ENCODE peak calls at places on chromosomes 16 and 17, in nine cellular contexts. M is neural progenitor cell, N is fibroblast of lung, J is transverse colon, Q is SK-N-SH, K is esophagus muscularis mucosa, G is A673, S is ascending aorta, O is heart right ventricle. W is an unnamed sample. For H3K4me1, the result is how much of the 10 kb centered on the place peaks cover.

GRCh38 chr17:19978206-19978802 is 676 bp upstream of the AKAP10 start:
- DNase-seq in N (no peak), Q (no peak), S (no peak), J (no peak), O (no peak), G (no peak), M (no peak), K (no peak), W (no peak)

GRCh38 chr17:16486373-16487250 is 5.4 kb downstream of the LRRC75A start:
- DNase-seq in G (peak), J (peak), M (peak), Q (peak), O (peak), N (peak), K (no peak), S (peak), W (peak)

GRCh38 chr16:87956771-87957279 is 5.6 kb downstream of the BANP start:
- DNase-seq in G (peak), M (no peak), O (no peak), K (no peak), S (no peak), J (no peak), N (peak), Q (no peak), W (no peak)

GRCh38 chr17:79754359-79754758 is 23.6 kb upstream of the CBX2 start:
- DNase-seq in N (no peak), G (no peak), J (no peak), O (no peak), K (no peak), Q (no peak), S (no peak), M (no peak), W (no peak)

GRCh38 chr17:83171661-83172060 is 92.3 kb downstream of the METRNL start:
- DNase-seq in S (no peak), J (no peak), N (no peak), K (peak), G (no peak), O (no peak), M (peak), Q (peak), W (no peak)

GRCh38 chr17:56899403-56899802 is 14.4 kb downstream of the TRIM25 start:
- DNase-seq in J (no peak), Q (no peak), N (no peak), S (peak), G (no peak), O (no peak), M (no peak), K (no peak), W (no peak)

GRCh38 chr16:1413684-1414531 is 596 bp downstream of the UNKL start:
- DNase-seq in J (peak), G (peak), Q (peak), K (no peak), S (peak), N (peak), O (peak), M (peak), W (peak)

GRCh38 chr16:83245061-83245460 is 562.7 kb upstream of the HSBP1 start:
- DNase-seq in K (no peak), N (no peak), S (no peak), J (no peak), G (no peak), Q (no peak), M (no peak), O (no peak), W (no peak)

GRCh38 chr17:70989301-70989700 is 820.0 kb downstream of the KCNJ2 start:
- DNase-seq in M (no peak), K (no peak), N (no peak), Q (no peak), J (no peak), S (no peak), O (no peak), G (no peak), W (no peak)

GRCh38 chr17:19311421-19312215 is 50.9 kb downstream of the B9D1 start:
- DNase-seq in O (no peak), K (no peak), G (peak), Q (no peak), N (no peak), J (no peak), S (no peak), M (no peak), W (no peak)

GRCh38 chr16:48318630-48319029 is 66.6 kb downstream of the SIAH1 start:
- DNase-seq in N (peak), O (no peak), G (peak), J (peak), S (no peak), Q (no peak), K (no peak), M (no peak), W (no peak)

GRCh38 chr17:67559381-67559966 is 158.3 kb upstream of the NOL11 start:
- DNase-seq in M (no peak), S (no peak), Q (no peak), N (no peak), G (no peak), K (no peak), O (no peak), J (no peak), W (no peak)

GRCh38 chr17:50522766-50523165 is 9.8 kb upstream of the EPN3 start:
- DNase-seq in K (no peak), O (no peak), Q (no peak), G (no peak), J (no peak), N (no peak), M (no peak), S (no peak), W (no peak)

GRCh38 chr17:36901506-36901905 is 35.8 kb upstream of the LHX1 start:
- DNase-seq in M (peak), O (no peak), J (no peak), N (no peak), G (no peak), S (no peak), K (no peak), Q (no peak), W (no peak)

GRCh38 chr17:8210761-8211458 is 535 bp upstream of the AURKB start:
- DNase-seq in J (no peak), K (no peak), S (no peak), N (no peak), M (no peak), Q (no peak), O (no peak), G (no peak), W (no peak)

GRCh38 chr16:23072769-23073549 is 76.3 kb downstream of the USP31 start:
- DNase-seq in N (no peak), M (peak), Q (peak), O (no peak), G (no peak), K (peak), J (no peak), S (no peak), W (no peak)

GRCh38 chr16:23072084-23072599 is 77.1 kb downstream of the USP31 start:
- DNase-seq in M (no peak), O (peak), K (peak), N (peak), Q (peak), J (peak), G (no peak), S (peak), W (peak)

GRCh38 chr16:23074423-23074822 is 74.8 kb downstream of the USP31 start:
- DNase-seq in J (no peak), Q (no peak), N (no peak), O (no peak), G (no peak), K (peak), S (no peak), M (no peak), W (peak)

GRCh38 chr16:23069844-23070243 is 79.4 kb downstream of the USP31 start:
- DNase-seq in M (no peak), S (no peak), G (no peak), J (no peak), Q (no peak), K (peak), N (no peak), O (no peak), W (no peak)

DNA sequence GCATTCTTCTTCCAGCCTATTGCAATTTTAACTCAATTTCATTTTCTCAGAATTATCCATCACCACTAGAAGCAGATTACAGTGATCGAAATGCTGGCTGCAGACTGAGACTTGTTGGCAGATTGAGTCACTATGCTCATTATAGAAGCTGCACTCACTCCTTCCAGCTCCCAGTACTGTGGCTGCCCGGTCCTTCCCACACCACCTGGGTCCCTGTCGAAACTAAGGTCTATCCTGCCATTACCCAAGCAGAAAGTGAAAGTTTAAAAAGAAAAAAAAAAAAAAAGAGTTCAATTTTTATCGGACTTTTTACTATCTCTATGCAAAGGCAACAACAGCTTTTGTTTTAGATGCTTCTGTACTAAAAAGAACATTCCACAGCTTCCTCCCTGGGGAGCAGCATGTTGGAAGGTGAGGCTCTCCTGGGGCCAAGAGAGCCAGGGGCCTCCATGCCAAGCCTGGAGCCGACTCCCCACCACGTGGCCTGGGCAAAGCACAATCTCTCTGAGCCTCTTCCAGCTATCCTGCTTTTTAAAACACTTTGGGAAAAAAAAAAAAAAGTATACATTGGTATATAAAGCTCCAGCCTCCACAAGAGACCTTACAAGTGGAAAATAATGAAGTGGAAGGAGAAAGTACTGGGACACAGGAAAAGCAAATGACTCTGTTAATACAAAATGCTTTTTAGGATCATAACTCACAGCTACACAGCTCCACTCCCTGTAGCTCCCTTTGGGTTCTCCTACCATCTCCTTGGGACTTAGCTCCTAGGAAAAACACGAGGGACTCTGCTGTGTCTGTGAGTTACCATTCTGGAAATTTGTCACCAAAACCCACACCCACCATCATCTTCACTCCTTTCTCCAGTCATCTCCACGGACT is 77.8 kb downstream of the USP31 start:
- DNase-seq in N (no peak), M (no peak), S (no peak), O (no peak), G (no peak), K (peak), Q (no peak), J (no peak), W (no peak)
- H3K4me3 ChIP-seq in N (no peak), M (no peak), S (peak), O (peak), G (no peak), K (peak), Q (peak), J (no peak), W (peak)

GRCh38 chr16:23406546-23407240 is 46.3 kb downstream of the COG7 start:
- DNase-seq in S (no peak), J (no peak), K (no peak), O (no peak), M (no peak), Q (no peak), N (no peak), G (no peak), W (no peak)

GRCh38 chr16:23414731-23415130 is 38.3 kb downstream of the COG7 start:
- DNase-seq in M (no peak), S (no peak), Q (no peak), G (no peak), O (no peak), J (no peak), K (no peak), N (no peak), W (no peak)

GRCh38 chr16:23408242-23409201 is 44.5 kb downstream of the COG7 start:
- DNase-seq in N (peak), K (no peak), S (no peak), G (peak), O (peak), J (peak), M (peak), Q (peak), W (peak)

GRCh38 chr16:23407436-23408125 is 45.4 kb downstream of the COG7 start:
- DNase-seq in K (no peak), G (peak), S (no peak), Q (no peak), M (no peak), N (no peak), O (no peak), J (no peak), W (no peak)

DNA sequence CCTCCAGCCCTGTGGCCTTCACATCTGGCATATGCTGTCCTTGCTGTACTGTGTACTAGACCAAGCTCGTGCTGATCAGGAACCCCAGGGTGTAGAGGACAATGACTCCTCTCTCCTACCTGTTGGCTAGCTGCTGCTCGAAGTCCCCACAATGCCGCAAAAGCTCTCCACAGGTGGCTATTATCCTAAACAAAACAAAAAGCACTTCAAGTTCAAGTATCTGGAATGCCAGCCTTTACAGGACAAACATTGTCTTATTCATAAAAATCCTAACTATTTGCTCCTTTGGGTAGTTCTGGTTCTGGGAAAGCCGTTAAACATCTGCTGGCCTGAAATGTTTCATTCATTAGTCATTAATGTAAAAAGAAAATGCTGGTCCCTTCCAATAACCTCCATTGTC is 42.8 kb downstream of the COG7 start:
- DNase-seq in M (no peak), K (no peak), S (no peak), Q (no peak), O (no peak), N (no peak), J (no peak), G (no peak), W (no peak)
- TF ChIP-seq CTCF in M (no peak), K (no peak), S (no peak), Q (no peak), O (no peak), N (no peak), J (no peak), G (no peak), W (no peak)

GRCh38 chr17:72515291-72516065 is 394.7 kb downstream of the SOX9 start:
- DNase-seq in J (no peak), G (no peak), Q (peak), N (peak), S (no peak), M (peak), O (no peak), K (no peak), W (no peak)

GRCh38 chr17:72517413-72518237 is 396.8 kb downstream of the SOX9 start:
- DNase-seq in O (no peak), M (no peak), G (no peak), S (no peak), N (no peak), K (no peak), Q (no peak), J (no peak), W (no peak)

GRCh38 chr17:72518333-72518732 is 397.5 kb downstream of the SOX9 start:
- DNase-seq in J (no peak), Q (no peak), K (no peak), O (no peak), G (no peak), S (no peak), N (no peak), M (no peak), W (no peak)

GRCh38 chr17:72514888-72515287 is 394.1 kb downstream of the SOX9 start:
- DNase-seq in Q (no peak), G (no peak), N (peak), O (peak), S (no peak), J (no peak), K (no peak), M (no peak), W (peak)

GRCh38 chr17:72516772-72517399 is 396.1 kb downstream of the SOX9 start:
- DNase-seq in M (peak), O (peak), K (no peak), Q (no peak), G (no peak), J (no peak), N (no peak), S (no peak), W (no peak)
- H3K4me1 ChIP-seq in M (half or more), O (under half), K (under half), Q (under half), G (under half), J (half or more), N (under half), S (under half), W (under half)

DNA sequence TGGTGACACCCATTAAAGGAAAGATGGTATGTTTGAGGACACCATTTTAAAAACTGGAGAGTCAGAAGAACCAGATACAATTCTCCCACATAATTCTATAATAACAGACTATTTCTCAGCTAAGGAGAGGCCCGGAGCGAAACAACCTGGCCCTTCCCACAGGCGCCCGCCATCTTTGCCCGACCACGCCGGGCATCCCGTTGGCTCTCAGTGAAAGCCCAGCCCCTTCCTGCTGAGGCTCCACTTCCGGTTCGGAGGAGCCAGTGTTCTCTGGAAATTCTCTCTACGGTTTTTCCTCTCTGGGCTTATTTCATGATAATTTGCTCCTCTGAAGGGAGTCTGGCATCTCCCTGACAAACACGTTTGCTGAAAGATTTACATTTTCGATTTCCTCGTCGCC is 175.7 kb downstream of the AXIN2 start:
- DNase-seq in G (no peak), M (no peak), Q (no peak), S (no peak), O (no peak), J (no peak), N (no peak), K (no peak), W (no peak)
- H3K4me3 ChIP-seq in G (no peak), M (no peak), Q (no peak), S (no peak), O (no peak), J (no peak), N (no peak), K (no peak), W (no peak)

DNA sequence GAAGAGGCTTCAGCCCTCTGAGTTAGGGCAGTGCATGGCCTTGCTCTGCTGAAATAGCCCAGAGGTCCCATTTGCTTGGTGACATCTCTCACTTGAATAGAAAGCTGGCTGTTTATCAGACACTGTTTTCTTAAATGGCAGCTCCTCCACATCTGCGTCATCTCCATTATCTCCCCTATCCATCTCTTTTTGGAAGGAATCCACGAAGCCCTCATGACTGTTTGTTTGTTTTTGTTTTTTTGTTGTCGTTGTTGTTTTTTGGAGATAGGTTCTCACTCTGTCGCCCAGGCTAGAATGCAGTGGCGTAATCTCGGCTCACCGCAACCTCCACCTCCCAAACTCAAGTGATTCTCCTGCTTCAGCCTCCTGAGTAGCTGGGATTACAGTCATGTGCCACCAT is 16.6 kb downstream of the NAA60 start:
- DNase-seq in O (no peak), K (no peak), J (no peak), N (no peak), G (no peak), M (no peak), S (no peak), Q (no peak), W (no peak)
- TF ChIP-seq CTCF in O (no peak), K (no peak), J (no peak), N (no peak), G (no peak), M (no peak), S (no peak), Q (no peak), W (no peak)

GRCh38 chr16:81318711-81319110 is 3.9 kb downstream of the GAN start:
- DNase-seq in J (no peak), N (no peak), G (peak), K (no peak), Q (no peak), M (peak), O (no peak), S (no peak), W (no peak)
- H3K4me1 ChIP-seq in J (half or more), N (under half), G (under half), K (half or more), Q (under half), M (under half), O (under half), S (under half), W (half or more)

DNA sequence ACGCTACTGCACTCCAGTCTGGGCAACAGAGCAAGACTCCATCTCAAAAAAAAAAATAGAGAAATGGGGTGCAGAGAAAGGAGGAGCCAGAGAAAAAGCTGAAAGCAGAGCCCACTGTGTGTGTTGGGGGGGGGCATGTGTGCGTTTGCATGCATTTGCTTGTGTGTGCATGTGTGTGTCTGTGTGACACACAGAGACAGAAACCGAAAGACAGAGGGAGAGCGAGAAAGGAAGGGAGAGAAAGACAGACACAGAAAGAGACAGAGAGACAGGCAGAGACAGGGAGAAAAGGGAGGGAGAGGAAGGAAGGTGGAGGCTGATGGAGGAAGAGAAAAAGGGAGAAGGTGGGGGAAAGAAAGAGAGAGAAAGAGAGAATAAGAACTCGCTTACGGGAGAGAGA is 9.8 kb upstream of the CIITA start:
- DNase-seq in Q (no peak), N (no peak), O (no peak), K (no peak), M (no peak), S (no peak), G (no peak), J (no peak), W (no peak)
- H3K4me3 ChIP-seq in Q (no peak), N (no peak), O (peak), K (no peak), M (no peak), S (no peak), G (no peak), J (no peak), W (no peak)